ENCODE peak calls at places on chromosomes 6 and 20, in nine cellular contexts. E is lower lobe of right lung, S is HCT116, F is cardiac muscle cell, D is heart right ventricle, P is neural progenitor cell, Z is fibroblast of lung, I is gastrocnemius medialis, M is dorsolateral prefrontal cortex. X is an unnamed sample.

GRCh38 chr6:122501475-122501874 is 29.9 kb upstream of the SERINC1 start:
- DNase-seq in E (no peak), S (no peak), F (no peak), D (no peak), P (no peak), Z (no peak), I (no peak), M (no peak), X (no peak)

GRCh38 chr6:168342626-168343025 is 23.0 kb upstream of the DACT2 start:
- DNase-seq in E (no peak), S (no peak), F (no peak), D (no peak), P (no peak), Z (no peak), I (no peak), M (no peak), X (no peak)

GRCh38 chr6:40733290-40733689 is 146.1 kb upstream of the LRFN2 start:
- DNase-seq in E (no peak), S (no peak), F (no peak), D (no peak), P (no peak), Z (no peak), I (no peak), M (no peak), X (no peak)

GRCh38 chr6:163427498-163428254 is 13.2 kb downstream of the QKI start:
- DNase-seq in E (no peak), S (peak), F (no peak), D (no peak), P (peak), Z (peak), I (no peak), M (no peak), X (no peak)

GRCh38 chr6:110781522-110782200 is 33.6 kb downstream of the CDK19 start:
- DNase-seq in E (no peak), S (no peak), F (no peak), D (no peak), P (no peak), Z (no peak), I (no peak), M (no peak), X (no peak)

GRCh38 chr6:124119591-124119990 is 315.9 kb downstream of the NKAIN2 start:
- DNase-seq in E (no peak), S (no peak), F (peak), D (no peak), P (peak), Z (no peak), I (peak), M (no peak), X (peak)

GRCh38 chr20:34570859-34571306 is 12.4 kb downstream of the MAP1LC3A start:
- DNase-seq in E (no peak), S (no peak), F (peak), D (no peak), P (no peak), Z (peak), I (no peak), M (no peak), X (no peak)

GRCh38 chr6:41967312-41968287 is 26.0 kb upstream of the CCND3 start:
- DNase-seq in E (no peak), S (peak), F (no peak), D (no peak), P (no peak), Z (peak), I (no peak), M (no peak), X (no peak)

GRCh38 chr6:128208078-128208477 is 307.2 kb upstream of the THEMIS start:
- DNase-seq in E (no peak), S (no peak), F (no peak), D (no peak), P (no peak), Z (no peak), I (no peak), M (no peak), X (no peak)

GRCh38 chr20:49913399-49914047 is 1.8 kb downstream of the SPATA2 start:
- DNase-seq in E (no peak), S (no peak), F (no peak), D (no peak), P (no peak), Z (no peak), I (no peak), M (no peak), X (no peak)

GRCh38 chr6:67131827-67132226 is 1424.8 kb upstream of the EYS start:
- DNase-seq in E (no peak), S (no peak), F (no peak), D (no peak), P (peak), Z (peak), I (no peak), M (peak), X (no peak)

GRCh38 chr20:46683939-46684750 is 5.1 kb downstream of the TP53RK start:
- DNase-seq in E (peak), S (no peak), F (peak), D (peak), P (peak), Z (peak), I (no peak), M (no peak), X (peak)

GRCh38 chr6:34791164-34791841 is 580 bp upstream of the BLTP3A start:
- DNase-seq in E (peak), S (peak), F (peak), D (peak), P (peak), Z (peak), I (peak), M (peak), X (peak)

GRCh38 chr20:32972181-32973076 is 31.8 kb downstream of the SUN5 start:
- DNase-seq in E (no peak), S (no peak), F (no peak), D (no peak), P (no peak), Z (no peak), I (no peak), M (no peak), X (no peak)

GRCh38 chr20:44733341-44734069 is 12.2 kb upstream of the KCNK15 start:
- DNase-seq in E (peak), S (peak), F (peak), D (peak), P (peak), Z (peak), I (peak), M (peak), X (peak)

GRCh38 chr20:2217857-2218529 is 77.8 kb upstream of the TGM3 start:
- DNase-seq in E (no peak), S (no peak), F (no peak), D (no peak), P (no peak), Z (no peak), I (no peak), M (no peak), X (no peak)

GRCh38 chr6:126914172-126914571 is 204.3 kb upstream of the RSPO3 start:
- DNase-seq in E (no peak), S (no peak), F (no peak), D (no peak), P (no peak), Z (no peak), I (no peak), M (no peak), X (no peak)

GRCh38 chr6:37535701-37536461 is 36.2 kb upstream of the CCDC167 start:
- DNase-seq in E (no peak), S (no peak), F (peak), D (no peak), P (peak), Z (no peak), I (no peak), M (no peak), X (no peak)

GRCh38 chr6:31170987-31171671 is 647 bp upstream of the POU5F1 start:
- DNase-seq in E (no peak), S (no peak), F (no peak), D (no peak), P (no peak), Z (no peak), I (no peak), M (no peak), X (no peak)

GRCh38 chr20:43409041-43409913 is 48.4 kb upstream of the SRSF6 start:
- DNase-seq in E (no peak), S (peak), F (peak), D (no peak), P (peak), Z (peak), I (no peak), M (no peak), X (peak)

GRCh38 chr20:9884666-9885065 is 45.8 kb upstream of the PAK5 start:
- DNase-seq in E (no peak), S (no peak), F (peak), D (no peak), P (no peak), Z (no peak), I (no peak), M (no peak), X (no peak)

GRCh38 chr6:83047065-83047754 is 18.4 kb downstream of the UBE3D start:
- DNase-seq in E (no peak), S (no peak), F (no peak), D (no peak), P (peak), Z (no peak), I (no peak), M (no peak), X (no peak)

GRCh38 chr20:18421608-18422007 is 45.2 kb downstream of the DZANK1 start:
- DNase-seq in E (no peak), S (no peak), F (no peak), D (no peak), P (no peak), Z (no peak), I (no peak), M (no peak), X (no peak)

GRCh38 chr6:35173068-35174042 is 32.2 kb upstream of the TCP11 start:
- DNase-seq in E (no peak), S (no peak), F (no peak), D (no peak), P (no peak), Z (no peak), I (no peak), M (no peak), X (no peak)

GRCh38 chr20:1469925-1470571 is 3.4 kb upstream of the NSFL1C start:
- DNase-seq in E (peak), S (peak), F (peak), D (peak), P (peak), Z (peak), I (peak), M (peak), X (peak)

DNA sequence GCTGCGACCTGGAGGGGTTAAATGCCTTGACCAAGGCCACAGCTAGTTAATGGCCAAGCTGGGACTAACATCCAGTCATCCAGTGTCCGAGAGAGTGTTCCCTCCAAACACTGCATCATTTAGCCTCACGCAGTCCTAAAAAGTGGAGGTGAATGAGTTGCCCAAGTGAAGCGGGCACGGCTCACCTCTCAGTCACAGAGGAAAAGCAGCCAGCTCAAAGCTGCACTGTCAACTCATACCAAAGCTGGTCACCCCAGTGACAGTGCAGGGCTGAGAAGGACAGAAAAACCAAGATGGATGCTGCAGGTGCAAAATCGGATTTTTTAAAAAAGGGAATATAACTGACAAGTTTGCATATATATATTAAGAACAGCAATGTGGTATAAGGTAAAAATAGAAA is 168.5 kb downstream of the SYNDIG1 start:
- DNase-seq in E (no peak), S (no peak), F (no peak), D (no peak), P (no peak), Z (no peak), I (no peak), M (no peak), X (no peak)
- H3K27ac ChIP-seq in E (no peak), S (no peak), F (no peak), D (no peak), P (no peak), Z (no peak), I (no peak), M (no peak), X (no peak)

DNA sequence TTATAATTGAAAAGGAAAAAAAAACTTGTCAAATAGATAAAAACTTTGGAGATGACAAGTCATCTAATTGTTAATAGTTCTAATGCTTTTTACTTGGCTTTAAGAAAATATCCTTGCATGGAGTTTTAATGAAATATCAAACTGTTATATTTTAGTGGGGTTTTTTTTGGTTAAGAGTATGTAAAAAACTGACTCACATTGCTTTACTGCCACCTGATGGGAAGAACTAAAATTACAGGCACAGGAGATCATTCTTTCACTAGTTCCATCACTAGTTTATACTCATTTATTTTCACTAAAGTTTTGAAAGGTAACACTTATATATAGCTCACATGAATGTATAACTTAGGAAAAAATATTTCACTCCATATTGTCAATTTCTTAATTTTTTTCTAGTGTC is 309.1 kb downstream of the LMBRD1 start:
- DNase-seq in E (no peak), S (no peak), F (no peak), D (no peak), P (peak), Z (peak), I (no peak), M (no peak), X (no peak)
- TF ChIP-seq CTCF in E (no peak), S (peak), F (no peak), D (no peak), P (peak), Z (no peak), I (no peak), M (no peak), X (peak)

DNA sequence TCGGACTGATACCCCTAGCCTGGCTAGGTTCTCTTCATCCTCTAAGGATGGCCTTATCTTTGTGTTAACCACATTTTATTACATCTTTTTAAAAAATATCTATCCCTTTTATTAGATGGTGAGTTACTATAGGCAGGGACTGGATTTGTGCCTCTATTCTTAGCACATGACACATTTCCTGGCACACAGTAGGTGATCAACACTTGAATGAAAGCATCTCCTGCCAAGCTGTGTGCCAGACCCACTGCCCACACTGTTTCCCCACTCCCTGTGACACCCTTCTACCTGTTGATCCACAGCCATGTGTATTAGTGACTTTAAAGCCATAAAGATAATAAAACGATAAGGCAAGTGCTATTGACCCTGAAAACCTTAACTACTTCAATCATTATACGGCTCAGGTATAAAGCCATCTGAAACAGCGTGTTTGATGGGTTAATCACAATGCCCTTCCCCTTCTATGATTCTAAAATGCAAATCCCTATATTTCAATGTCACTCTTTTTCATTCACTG is 73.6 kb downstream of the MYLK4 start:
- DNase-seq in E (no peak), S (no peak), F (no peak), D (no peak), P (no peak), Z (no peak), I (no peak), M (no peak), X (no peak)
- H3K4me3 ChIP-seq in E (no peak), S (no peak), F (no peak), D (no peak), P (no peak), Z (no peak), I (no peak), M (no peak), X (no peak)

GRCh38 chr6:138528986-138529385 is 29.7 kb upstream of the NHSL1 start:
- DNase-seq in E (no peak), S (no peak), F (no peak), D (no peak), P (no peak), Z (no peak), I (no peak), M (no peak), X (no peak)

GRCh38 chr6:138525355-138525754 is 26.1 kb upstream of the NHSL1 start:
- DNase-seq in E (no peak), S (no peak), F (no peak), D (no peak), P (no peak), Z (no peak), I (no peak), M (no peak), X (no peak)

GRCh38 chr6:138528137-138528536 is 28.8 kb upstream of the NHSL1 start:
- DNase-seq in E (no peak), S (no peak), F (no peak), D (no peak), P (no peak), Z (peak), I (no peak), M (no peak), X (no peak)

GRCh38 chr6:138527376-138528092 is 28.2 kb upstream of the NHSL1 start:
- DNase-seq in E (no peak), S (no peak), F (peak), D (no peak), P (peak), Z (peak), I (no peak), M (no peak), X (no peak)

GRCh38 chr6:138526822-138527235 is 27.5 kb upstream of the NHSL1 start:
- DNase-seq in E (no peak), S (no peak), F (no peak), D (no peak), P (peak), Z (peak), I (no peak), M (no peak), X (peak)
- H3K27ac ChIP-seq in E (no peak), S (no peak), F (no peak), D (peak), P (peak), Z (no peak), I (no peak), M (no peak), X (peak)

GRCh38 chr6:13767121-13767794 is 47.1 kb downstream of the MCUR1 start:
- DNase-seq in E (no peak), S (no peak), F (peak), D (peak), P (peak), Z (peak), I (peak), M (no peak), X (no peak)
- TF ChIP-seq CTCF in E (no peak), S (no peak), F (peak), D (peak), P (no peak), Z (peak), I (no peak), M (no peak), X (no peak)

GRCh38 chr20:26276811-26277210 is 580.2 kb upstream of the ZNF337 start:
- DNase-seq in E (no peak), S (no peak), F (peak), D (no peak), P (peak), Z (no peak), I (no peak), M (no peak), X (peak)
- H3K4me3 ChIP-seq in E (no peak), S (no peak), F (no peak), D (no peak), P (no peak), Z (no peak), I (no peak), M (no peak), X (no peak)

GRCh38 chr6:16126881-16127280 is 2.0 kb upstream of the MYLIP start:
- DNase-seq in E (no peak), S (no peak), F (no peak), D (no peak), P (no peak), Z (no peak), I (no peak), M (no peak), X (no peak)
- H3K27ac ChIP-seq in E (no peak), S (no peak), F (no peak), D (no peak), P (no peak), Z (no peak), I (peak), M (no peak), X (no peak)

GRCh38 chr6:108562503-108562993 is 1.8 kb downstream of the FOXO3 start:
- DNase-seq in E (peak), S (peak), F (peak), D (peak), P (peak), Z (peak), I (peak), M (no peak), X (peak)
- TF ChIP-seq CTCF in E (peak), S (no peak), F (no peak), D (no peak), P (no peak), Z (peak), I (peak), M (no peak), X (no peak)

GRCh38 chr6:165804331-165805066 is 141.5 kb upstream of the PDE10A start:
- DNase-seq in E (no peak), S (no peak), F (peak), D (peak), P (peak), Z (no peak), I (no peak), M (no peak), X (no peak)
- H3K4me3 ChIP-seq in E (peak), S (no peak), F (peak), D (peak), P (peak), Z (no peak), I (peak), M (no peak), X (no peak)

X was measured in WERI-Rb-1.